ENCODE peak calls at places on chromosomes 7 and 10, in ten cellular contexts. Y, L, B, V, C, G, D, X, M and R are unnamed samples.

GRCh38 chr10:86046845-86047460 is 319.6 kb downstream of the GRID1 start:
- DNase-seq in D (no peak), X (no peak), C (no peak), Y (no peak), M (no peak), G (no peak), L (no peak), B (no peak), V (no peak), R (no peak)

GRCh38 chr7:132443776-132444520 is 132.3 kb downstream of the PLXNA4 start:
- DNase-seq in X (no peak), L (no peak), M (no peak), D (peak), Y (no peak), B (no peak), G (no peak), C (no peak), V (no peak), R (no peak)

GRCh38 chr10:114632869-114633715 is 25.0 kb downstream of the ABLIM1 start:
- DNase-seq in G (peak), L (no peak), D (peak), M (peak), Y (no peak), C (no peak), B (peak), V (no peak), X (no peak), R (peak)

GRCh38 chr10:104445359-104445758 is 91.7 kb downstream of the CFAP58 start:
- DNase-seq in Y (no peak), C (no peak), G (no peak), V (no peak), D (peak), M (no peak), X (no peak), B (peak), L (no peak), R (no peak)

GRCh38 chr7:157000741-157001653 is 9.5 kb downstream of the MNX1 start:
- DNase-seq in D (no peak), Y (peak), X (no peak), M (no peak), C (no peak), B (no peak), V (no peak), G (no peak), L (peak), R (peak)

GRCh38 chr7:55527314-55527713 is 45.0 kb downstream of the VOPP1 start:
- DNase-seq in M (no peak), D (no peak), C (no peak), V (no peak), X (no peak), Y (no peak), G (no peak), B (no peak), L (no peak), R (no peak)

GRCh38 chr10:17385066-17385465 is 69.3 kb downstream of the ST8SIA6 start:
- DNase-seq in X (no peak), M (no peak), L (no peak), Y (no peak), B (no peak), G (no peak), V (no peak), C (no peak), D (no peak), R (no peak)

GRCh38 chr7:33757563-33758165 is 147.7 kb upstream of the BMPER start:
- DNase-seq in X (peak), G (peak), M (peak), V (no peak), C (peak), D (peak), B (peak), Y (peak), L (no peak), R (peak)

GRCh38 chr10:56357018-56357417 is 4.0 kb downstream of the ZWINT start:
- DNase-seq in D (no peak), L (no peak), X (no peak), G (no peak), C (no peak), M (no peak), V (no peak), Y (no peak), B (no peak), R (no peak)

GRCh38 chr10:112783653-112784426 is 166.2 kb upstream of the TCF7L2 start:
- DNase-seq in D (no peak), X (no peak), V (no peak), L (no peak), B (no peak), G (no peak), M (no peak), C (no peak), Y (no peak), R (peak)

GRCh38 chr10:114577133-114577532 is 80.9 kb downstream of the ABLIM1 start:
- DNase-seq in D (peak), B (peak), L (no peak), V (no peak), M (no peak), Y (no peak), C (no peak), G (no peak), X (no peak), R (peak)

GRCh38 chr7:105819559-105819958 is 56.8 kb downstream of the ATXN7L1 start:
- DNase-seq in D (no peak), M (no peak), B (no peak), X (no peak), L (no peak), C (no peak), Y (no peak), V (no peak), G (no peak), R (peak)

GRCh38 chr7:47539398-47540052 is 42.4 kb downstream of the TNS3 start:
- DNase-seq in X (no peak), B (peak), Y (no peak), L (peak), C (no peak), V (no peak), G (no peak), M (peak), D (no peak), R (peak)

GRCh38 chr10:47020491-47020890 is 109.3 kb downstream of the PTPN20 start:
- DNase-seq in L (peak), Y (no peak), D (no peak), G (no peak), V (no peak), X (no peak), C (no peak), B (no peak), M (no peak), R (no peak)

GRCh38 chr7:134813668-134814067 is 34.2 kb downstream of the CALD1 start:
- DNase-seq in M (no peak), L (no peak), C (no peak), V (no peak), B (peak), D (no peak), G (no peak), Y (no peak), X (no peak), R (no peak)

GRCh38 chr7:19834566-19834965 is 61.1 kb upstream of the TMEM196 start:
- DNase-seq in Y (no peak), V (no peak), G (no peak), D (no peak), M (no peak), X (no peak), C (no peak), B (no peak), L (no peak), R (no peak)

GRCh38 chr7:43112941-43113621 is 634 bp downstream of the HECW1 start:
- DNase-seq in D (peak), X (peak), L (peak), G (peak), Y (no peak), B (peak), M (peak), C (no peak), V (no peak), R (peak)

GRCh38 chr10:66940950-66941349 is 15.1 kb downstream of the LRRTM3 start:
- DNase-seq in V (no peak), D (no peak), G (no peak), C (no peak), Y (no peak), X (no peak), M (no peak), L (no peak), B (no peak), R (no peak)

GRCh38 chr7:143811-144453 is 48.4 kb upstream of the FAM20C start:
- DNase-seq in B (no peak), D (no peak), M (no peak), C (no peak), V (no peak), G (no peak), L (peak), X (no peak), Y (peak), R (no peak)

GRCh38 chr10:96334888-96335526 is 23.8 kb downstream of the OPALIN start:
- DNase-seq in Y (peak), X (peak), L (no peak), G (peak), D (peak), C (no peak), M (peak), V (no peak), B (peak), R (peak)

GRCh38 chr7:50331564-50332208 is 27.2 kb downstream of the IKZF1 start:
- DNase-seq in B (no peak), X (no peak), L (no peak), V (no peak), M (no peak), D (no peak), G (no peak), C (no peak), Y (no peak), R (no peak)
- TF ChIP-seq CTCF in B (no peak), X (no peak), L (no peak), V (no peak), M (no peak), D (no peak), G (no peak), C (no peak), Y (no peak), R (no peak)

GRCh38 chr10:64502936-64503335 is 981.7 kb downstream of the REEP3 start:
- DNase-seq in Y (no peak), V (no peak), B (no peak), L (no peak), M (no peak), X (no peak), C (no peak), G (no peak), D (no peak), R (no peak)
- TF ChIP-seq CTCF in Y (no peak), V (no peak), B (no peak), L (no peak), M (no peak), X (no peak), C (no peak), G (no peak), D (no peak), R (no peak)

GRCh38 chr10:97888641-97889262 is 39.1 kb downstream of the GOLGA7B start:
- DNase-seq in V (no peak), X (no peak), Y (no peak), M (peak), L (peak), B (peak), C (no peak), G (no peak), D (no peak), R (no peak)
- TF ChIP-seq CTCF in V (no peak), X (no peak), Y (no peak), M (peak), L (no peak), B (no peak), C (no peak), G (no peak), D (no peak), R (no peak)

DNA sequence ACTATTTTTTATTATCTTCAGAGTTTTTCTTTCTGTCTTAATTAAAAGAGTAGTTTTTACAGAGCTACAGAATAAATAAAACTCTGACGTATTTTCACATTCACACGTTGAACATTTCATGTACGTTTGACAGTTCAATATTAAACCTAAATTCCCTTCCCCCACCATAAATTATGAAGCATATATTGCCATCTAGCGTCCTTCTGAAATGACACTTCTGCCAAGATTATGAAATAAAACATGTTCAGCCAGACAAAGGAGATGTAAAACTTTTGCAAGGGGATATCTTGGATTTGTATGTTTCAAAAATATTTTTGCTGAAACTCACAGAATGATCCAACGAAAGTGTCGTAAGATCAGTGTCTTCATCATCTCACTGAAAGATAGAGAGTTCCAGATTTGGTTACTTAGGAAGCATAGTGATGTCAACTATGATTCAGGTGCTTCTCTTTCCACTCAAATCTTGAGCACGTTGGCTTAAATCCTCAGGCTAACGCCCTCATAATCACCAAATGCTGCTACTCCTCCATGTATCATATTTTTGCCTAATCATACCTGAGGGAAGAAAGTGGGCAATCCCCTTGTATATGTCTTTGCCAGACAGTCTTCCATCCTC is 904.3 kb downstream of the XPNPEP1 start:
- DNase-seq in Y (no peak), L (no peak), D (no peak), V (no peak), M (no peak), X (no peak), G (no peak), C (no peak), B (peak), R (no peak)
- TF ChIP-seq CTCF in Y (no peak), L (peak), D (no peak), V (no peak), M (no peak), X (no peak), G (no peak), C (no peak), B (peak), R (no peak)

DNA sequence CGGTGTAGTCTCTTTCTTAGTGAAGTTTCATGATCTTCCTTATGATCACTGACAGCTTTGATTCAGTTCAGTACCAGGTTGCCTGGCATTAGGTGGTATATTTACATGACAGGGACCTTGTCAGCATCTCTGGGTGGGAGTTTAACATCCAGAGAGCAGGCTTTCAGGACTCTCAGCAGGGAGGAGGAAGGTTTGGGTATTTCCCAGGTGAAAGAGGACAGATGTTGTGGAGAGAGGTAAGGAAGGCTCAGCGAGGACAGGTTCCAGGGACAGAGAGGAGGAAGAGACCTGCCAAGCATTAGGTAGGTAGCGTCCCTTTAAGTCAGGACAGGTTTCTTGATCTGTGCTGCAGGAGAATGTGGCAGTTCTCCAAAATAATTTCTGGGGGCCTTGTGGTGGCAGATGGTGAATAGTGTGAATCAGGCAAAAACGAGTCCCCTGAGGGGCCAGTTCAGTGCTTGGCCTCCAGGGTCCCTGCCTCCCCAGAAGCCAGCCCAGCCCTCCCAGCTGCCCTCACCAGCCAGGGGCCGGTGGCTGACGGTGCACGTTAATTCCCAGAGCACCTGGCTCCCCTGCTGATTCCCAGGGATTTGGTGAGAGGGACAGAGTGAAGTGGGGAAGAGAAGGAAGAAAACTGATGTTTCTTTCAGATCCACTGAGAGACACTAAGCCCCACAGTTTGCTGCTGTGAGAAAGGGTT is 82.0 kb downstream of the VWC2 start:
- DNase-seq in L (no peak), V (no peak), X (no peak), Y (no peak), D (no peak), M (no peak), B (no peak), G (peak), C (no peak), R (no peak)
- TF ChIP-seq CTCF in L (no peak), V (no peak), X (no peak), Y (no peak), D (no peak), M (no peak), B (no peak), G (no peak), C (no peak), R (no peak)

GRCh38 chr10:70271996-70272924 is 11.5 kb downstream of the NPFFR1 start:
- DNase-seq in G (no peak), D (no peak), V (no peak), L (no peak), B (no peak), M (no peak), C (peak), Y (no peak), X (no peak), R (no peak)

GRCh38 chr10:70270952-70271351 is 12.9 kb downstream of the NPFFR1 start:
- DNase-seq in V (no peak), Y (no peak), M (no peak), X (no peak), C (no peak), G (no peak), L (no peak), B (no peak), D (no peak), R (no peak)

GRCh38 chr10:70269741-70270140 is 14.1 kb downstream of the NPFFR1 start:
- DNase-seq in D (no peak), V (no peak), Y (no peak), B (no peak), G (no peak), C (no peak), X (no peak), M (no peak), L (no peak), R (no peak)

GRCh38 chr10:70274643-70275042 is 9.2 kb downstream of the NPFFR1 start:
- DNase-seq in D (peak), L (no peak), B (peak), V (no peak), Y (no peak), X (no peak), M (no peak), G (no peak), C (no peak), R (peak)

DNA sequence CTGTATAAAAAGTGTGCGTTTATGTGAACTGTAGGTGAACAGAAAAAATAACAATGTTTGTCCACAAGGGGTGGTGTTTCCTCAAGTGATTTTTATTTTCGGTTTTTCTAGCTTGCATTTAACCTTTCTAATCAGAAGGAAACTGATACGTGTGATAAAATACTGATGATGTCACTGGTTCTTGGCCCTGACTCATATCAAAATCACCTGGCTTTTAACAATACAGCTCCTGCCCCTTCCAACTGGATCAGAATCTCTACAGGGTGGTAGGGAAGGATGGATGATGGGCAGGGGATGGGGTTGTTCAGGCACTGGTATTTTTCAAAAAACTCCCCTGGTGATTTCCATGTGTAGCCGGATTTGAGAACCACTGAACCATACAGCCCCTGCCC is 10.9 kb downstream of the NPFFR1 start:
- DNase-seq in C (no peak), L (no peak), X (no peak), Y (no peak), G (no peak), V (no peak), B (peak), D (no peak), M (peak), R (no peak)
- TF ChIP-seq CTCF in C (peak), L (peak), X (peak), Y (peak), G (no peak), V (peak), B (peak), D (peak), M (peak), R (no peak)